ENCODE peak calls at places on chromosomes 6 and 20, in five cellular contexts. F is transverse colon, N is heart left ventricle, Y is NB4, B is IMR-90. M is an unnamed sample.

GRCh38 chr20:35506872-35507638 is 22.4 kb downstream of the C20orf173 start:
- DNase-seq in F (no peak), N (no peak), Y (peak; percentile 48), B (peak; percentile 40), M (no peak)

GRCh38 chr20:19735446-19735845 is 22.6 kb upstream of the RIN2 start:
- DNase-seq in F (peak; percentile 72), N (peak; percentile 80), Y (peak; percentile 95), B (peak; percentile 73), M (peak; percentile 87)

GRCh38 chr6:155078331-155078745 is 83.2 kb downstream of the TIAM2 start:
- DNase-seq in F (no peak), N (no peak), Y (peak; percentile 9), B (no peak), M (peak; percentile 55)

GRCh38 chr20:53957421-53958172 is 112.8 kb downstream of the BCAS1 start:
- DNase-seq in F (no peak), N (no peak), Y (no peak), B (peak; percentile 16), M (no peak)

GRCh38 chr6:82843291-82843885 is 222.3 kb downstream of the UBE3D start:
- DNase-seq in F (no peak), N (no peak), Y (no peak), B (peak; percentile 12), M (no peak)

GRCh38 chr6:131640100-131640499 is 3.0 kb downstream of the ENPP3 start:
- DNase-seq in F (no peak), N (no peak), Y (no peak), B (no peak), M (no peak)

GRCh38 chr6:107666084-107666981 is 157.8 kb downstream of the SCML4 start:
- DNase-seq in F (no peak), N (no peak), Y (no peak), B (peak; percentile 87), M (no peak)

GRCh38 chr20:48194578-48194977 is 409.3 kb upstream of the SULF2 start:
- DNase-seq in F (no peak), N (no peak), Y (no peak), B (no peak), M (no peak)

GRCh38 chr20:4894409-4894808 is 106.9 kb downstream of the SLC23A2 start:
- DNase-seq in F (no peak), N (no peak), Y (no peak), B (no peak), M (no peak)

GRCh38 chr20:34994509-34995131 is 39.0 kb downstream of the MYH7B start:
- DNase-seq in F (no peak), N (no peak), Y (no peak), B (no peak), M (no peak)

GRCh38 chr6:113120214-113120576 is 737.0 kb upstream of the MARCKS start:
- DNase-seq in F (no peak), N (no peak), Y (peak; percentile 63), B (peak; percentile 96), M (no peak)

GRCh38 chr6:117518870-117519269 is 36.4 kb downstream of the DCBLD1 start:
- DNase-seq in F (no peak), N (no peak), Y (no peak), B (no peak), M (no peak)

GRCh38 chr6:149864578-149865535 is 698 bp upstream of the LRP11 start:
- DNase-seq in F (no peak), N (no peak), Y (peak; percentile 74), B (peak; percentile 77), M (peak; percentile 54)

GRCh38 chr20:40966103-40966502 is 62.5 kb upstream of the TOP1 start:
- DNase-seq in F (no peak), N (no peak), Y (peak; percentile 54), B (no peak), M (peak; percentile 12)

GRCh38 chr6:143264291-143264834 is 186.1 kb downstream of the ADAT2 start:
- DNase-seq in F (no peak), N (no peak), Y (no peak), B (no peak), M (no peak)

GRCh38 chr6:119445666-119446622 is 96.4 kb upstream of the MAN1A1 start:
- DNase-seq in F (no peak), N (no peak), Y (no peak), B (peak; percentile 68), M (no peak)

GRCh38 chr20:49851991-49852390 is 39.4 kb downstream of the SLC9A8 start:
- DNase-seq in F (no peak), N (peak; percentile 56), Y (no peak), B (no peak), M (no peak)

GRCh38 chr6:136037885-136038460 is 186.5 kb downstream of the PDE7B start:
- DNase-seq in F (no peak), N (peak; percentile 61), Y (no peak), B (peak; percentile 72), M (no peak)

GRCh38 chr20:36493013-36493800 is 48.1 kb upstream of the MYL9 start:
- DNase-seq in F (peak; percentile 26), N (no peak), Y (peak; percentile 66), B (no peak), M (no peak)

GRCh38 chr6:163355471-163355991 is 59.0 kb upstream of the QKI start:
- DNase-seq in F (no peak), N (peak; percentile 86), Y (peak; percentile 88), B (peak; percentile 67), M (peak; percentile 82)

GRCh38 chr6:57019434-57019833 is 27.1 kb upstream of the KIAA1586 start:
- DNase-seq in F (no peak), N (no peak), Y (no peak), B (no peak), M (no peak)

GRCh38 chr6:139965393-139965792 is 590.9 kb upstream of the CITED2 start:
- DNase-seq in F (no peak), N (no peak), Y (no peak), B (peak; percentile 68), M (no peak)

GRCh38 chr20:1721687-1722512 is 64.3 kb upstream of the SIRPG start:
- DNase-seq in F (peak; percentile 38), N (no peak), Y (no peak), B (no peak), M (no peak)

DNA sequence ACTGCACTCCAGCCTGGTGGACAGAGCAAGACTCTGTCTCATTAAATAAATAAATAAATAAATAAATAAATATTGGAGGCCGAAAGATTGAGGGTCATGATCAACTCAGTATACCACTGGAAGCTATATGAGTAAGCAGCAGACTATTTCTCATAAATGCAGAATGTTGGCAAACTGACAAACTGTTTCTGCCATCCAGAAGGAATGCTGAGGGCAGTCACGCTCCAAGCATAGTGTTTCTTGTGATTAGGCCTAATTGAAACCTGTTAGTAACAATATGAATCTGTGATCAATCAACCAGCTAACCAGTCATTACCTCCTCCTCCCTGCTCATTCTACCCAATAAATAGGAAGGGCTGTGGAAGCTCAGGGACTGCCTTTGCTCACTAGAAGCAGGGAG is 15.2 kb upstream of the KCNK15 start:
- DNase-seq in F (no peak), N (no peak), Y (no peak), B (peak; percentile 77), M (peak; percentile 59)
- TF ChIP-seq CTCF in F (no peak), N (no peak), Y (no peak), B (no peak), M (no peak)

GRCh38 chr6:27553123-27553904 is 80.4 kb upstream of the ZNF184 start:
- DNase-seq in F (no peak), N (no peak), Y (peak; percentile 85), B (peak; percentile 57), M (no peak)
- H3K4me3 ChIP-seq in F (no peak overlapping the region), N (no peak overlapping the region), Y (peak overlapping the region; percentile 60), B (no peak overlapping the region), M (no peak overlapping the region)

GRCh38 chr6:90296346-90297123 is at the start of gene BACH2:
- DNase-seq in F (peak; percentile 93), N (peak; percentile 92), Y (peak; percentile 86), B (peak; percentile 92), M (peak; percentile 92)
- TF ChIP-seq POLR2A in F (peak; percentile 25), N (no peak), Y (no peak), B (peak; percentile 64), M (peak; percentile 55)

GRCh38 chr6:75412937-75413662 is 80.5 kb downstream of the FILIP1 start:
- DNase-seq in F (no peak), N (no peak), Y (no peak), B (peak; percentile 95), M (no peak)
- TF ChIP-seq CTCF in F (no peak), N (no peak), Y (no peak), B (no peak), M (no peak)

DNA sequence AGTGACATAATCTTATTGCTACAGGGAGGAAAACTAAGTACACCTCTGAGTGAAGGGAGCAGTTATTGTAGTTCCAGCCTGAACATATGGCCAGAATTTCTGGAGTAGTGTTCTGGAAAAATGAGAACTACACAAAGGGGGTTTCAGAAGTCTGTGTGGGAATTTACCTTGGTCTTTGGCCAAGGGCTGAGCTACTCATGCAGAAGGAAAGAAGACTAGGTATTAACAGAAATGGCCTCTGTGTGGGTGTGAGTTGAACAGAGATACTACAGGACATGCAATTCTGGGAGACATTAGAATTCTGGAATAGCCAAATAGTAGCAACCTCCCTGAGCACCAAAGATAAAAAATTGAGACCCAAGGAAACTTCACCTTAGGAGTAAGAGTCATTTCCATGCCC is 1009.6 kb upstream of the GJE1 start:
- DNase-seq in F (no peak), N (no peak), Y (no peak), B (peak; percentile 15), M (no peak)
- H3K4me3 ChIP-seq in F (no peak overlapping the region), N (no peak overlapping the region), Y (no peak overlapping the region), B (no peak overlapping the region), M (no peak overlapping the region)

GRCh38 chr6:26205625-26206574 is 118.7 kb downstream of the HFE start:
- DNase-seq in F (peak; percentile 26), N (no peak), Y (peak; percentile 90), B (peak; percentile 91), M (no peak)
- TF ChIP-seq POLR2A in F (peak; percentile 75), N (no peak), Y (no peak), B (peak; percentile 86), M (peak; percentile 12)

GRCh38 chr6:151036869-151037680 is 171.6 kb downstream of the MTHFD1L start:
- DNase-seq in F (no peak), N (no peak), Y (no peak), B (peak; percentile 38), M (no peak)
- TF ChIP-seq CTCF in F (no peak), N (no peak), Y (no peak), B (no peak), M (no peak)